ENCODE peak calls at places on chromosomes 16 and 17, in six cellular contexts. S is neuronal stem cell, X is sigmoid colon, Z is AG04450, E is body of pancreas, J is ovary. I is an unnamed sample.

GRCh38 chr16:23949630-23950290 is 114.0 kb downstream of the PRKCB start:
- DNase-seq in S (no peak), X (no peak), Z (no peak), E (peak; percentile 15), J (no peak), I (peak; percentile 37)

GRCh38 chr17:54948380-54948779 is 20.1 kb downstream of the COX11 start:
- DNase-seq in S (no peak), X (no peak), Z (peak; percentile 77), E (no peak), J (no peak), I (no peak)

GRCh38 chr16:72985148-72985882 is 62.6 kb downstream of the ZFHX3 start:
- DNase-seq in S (no peak), X (peak; percentile 92), Z (no peak), E (no peak), J (no peak), I (no peak)

GRCh38 chr16:4307215-4308037 is 8.4 kb upstream of the GLIS2 start:
- DNase-seq in S (peak; percentile 91), X (peak; percentile 97), Z (peak; percentile 88), E (peak; percentile 96), J (peak; percentile 95), I (peak; percentile 81)

GRCh38 chr16:50838885-50839284 is 97.0 kb downstream of the CYLD start:
- DNase-seq in S (no peak), X (no peak), Z (no peak), E (no peak), J (no peak), I (no peak)

GRCh38 chr17:70829876-70830275 is 660.5 kb downstream of the KCNJ2 start:
- DNase-seq in S (no peak), X (no peak), Z (no peak), E (no peak), J (no peak), I (no peak)

GRCh38 chr16:88453621-88454314 is 688 bp downstream of the ZFPM1 start:
- DNase-seq in S (no peak), X (no peak), Z (no peak), E (peak; percentile 36), J (no peak), I (no peak)

GRCh38 chr17:33056392-33057146 is 64.9 kb downstream of the SPACA3 start:
- DNase-seq in S (no peak), X (no peak), Z (no peak), E (no peak), J (no peak), I (no peak)

GRCh38 chr16:13970708-13971422 is 50.9 kb downstream of the ERCC4 start:
- DNase-seq in S (no peak), X (no peak), Z (no peak), E (no peak), J (no peak), I (no peak)

GRCh38 chr17:78780852-78781338 is 1.2 kb downstream of the CYTH1 start:
- DNase-seq in S (no peak), X (peak; percentile 61), Z (no peak), E (no peak), J (no peak), I (no peak)

GRCh38 chr17:7686221-7687071 is 844 bp downstream of the TP53 start:
- DNase-seq in S (peak; percentile 93), X (peak; percentile 88), Z (peak; percentile 55), E (peak; percentile 69), J (peak; percentile 82), I (peak; percentile 69)

GRCh38 chr17:7685533-7686220 is 1.6 kb downstream of the TP53 start:
- DNase-seq in S (no peak), X (peak; percentile 96), Z (peak; percentile 76), E (peak; percentile 93), J (peak; percentile 91), I (peak; percentile 83)

GRCh38 chr17:7687072-7687907 is at the start of gene TP53:
- DNase-seq in S (peak; percentile 92), X (peak; percentile 95), Z (peak; percentile 77), E (peak; percentile 95), J (peak; percentile 89), I (peak; percentile 88)

GRCh38 chr17:7687908-7688807 is at the start of gene WRAP53:
- DNase-seq in S (peak; percentile 99), X (peak; percentile 99), Z (peak; percentile 98), E (peak; percentile 98), J (peak; percentile 96), I (peak; percentile 95)

GRCh38 chr17:7684856-7685532 is 2.3 kb downstream of the TP53 start:
- DNase-seq in S (no peak), X (no peak), Z (no peak), E (no peak), J (no peak), I (no peak)
- H3K4me3 ChIP-seq in S (peak overlapping the region; percentile 88), X (peak overlapping the region; percentile 92), Z (peak overlapping the region; percentile 97), E (no peak overlapping the region), J (peak overlapping the region; percentile 94), I (peak overlapping the region; percentile 96)

GRCh38 chr17:20852541-20853370 is 190.1 kb downstream of the USP22 start:
- DNase-seq in S (peak; percentile 46), X (peak; percentile 75), Z (no peak), E (no peak), J (peak; percentile 44), I (no peak)
- H3K4me3 ChIP-seq in S (peak overlapping the region; percentile 48), X (peak overlapping the region; percentile 14), Z (peak overlapping the region; percentile 27), E (no peak overlapping the region), J (peak overlapping the region; percentile 27), I (no peak overlapping the region)

GRCh38 chr17:30823425-30823824 is 1.1 kb downstream of the CRLF3 start:
- DNase-seq in S (no peak), X (no peak), Z (no peak), E (no peak), J (no peak), I (no peak)

GRCh38 chr17:30821751-30822723 is 2.5 kb downstream of the CRLF3 start:
- DNase-seq in S (no peak), X (no peak), Z (no peak), E (no peak), J (no peak), I (no peak)

GRCh38 chr17:30824002-30824355 is 513 bp downstream of the CRLF3 start:
- DNase-seq in S (no peak), X (no peak), Z (no peak), E (no peak), J (peak; percentile 36), I (no peak)

GRCh38 chr17:30816165-30816564 is 8.3 kb downstream of the CRLF3 start:
- DNase-seq in S (no peak), X (no peak), Z (no peak), E (no peak), J (no peak), I (no peak)

GRCh38 chr17:30819941-30820705 is 4.4 kb downstream of the CRLF3 start:
- DNase-seq in S (no peak), X (no peak), Z (no peak), E (no peak), J (no peak), I (no peak)
- H3K4me3 ChIP-seq in S (no peak overlapping the region), X (no peak overlapping the region), Z (no peak overlapping the region), E (no peak overlapping the region), J (no peak overlapping the region), I (no peak overlapping the region)

GRCh38 chr17:50347894-50348291 is 2.0 kb downstream of the XYLT2 start:
- DNase-seq in S (no peak), X (no peak), Z (no peak), E (no peak), J (no peak), I (no peak)
- H3K4me3 ChIP-seq in S (peak overlapping the region; percentile 99), X (no peak overlapping the region), Z (peak overlapping the region; percentile 85), E (no peak overlapping the region), J (no peak overlapping the region), I (no peak overlapping the region)

GRCh38 chr17:76946111-76946771 is 78.0 kb downstream of the MGAT5B start:
- DNase-seq in S (no peak), X (no peak), Z (no peak), E (no peak), J (no peak), I (no peak)

GRCh38 chr17:76946772-76947135 is 78.5 kb downstream of the MGAT5B start:
- DNase-seq in S (no peak), X (no peak), Z (no peak), E (no peak), J (no peak), I (no peak)

GRCh38 chr17:76948301-76948700 is 80.1 kb downstream of the MGAT5B start:
- DNase-seq in S (no peak), X (no peak), Z (no peak), E (no peak), J (no peak), I (no peak)

GRCh38 chr17:76947771-76948170 is 79.6 kb downstream of the MGAT5B start:
- DNase-seq in S (no peak), X (no peak), Z (no peak), E (no peak), J (no peak), I (no peak)

GRCh38 chr17:76947309-76947708 is 79.1 kb downstream of the MGAT5B start:
- DNase-seq in S (no peak), X (no peak), Z (no peak), E (no peak), J (no peak), I (no peak)
- H3K4me3 ChIP-seq in S (no peak overlapping the region), X (no peak overlapping the region), Z (no peak overlapping the region), E (no peak overlapping the region), J (no peak overlapping the region), I (no peak overlapping the region)

I was measured in GM12864.